ENCODE peak calls at places on chromosomes 1 and 21, in five cellular contexts. F is NCI-H226, N is fibroblast of mammary gland, X is RWPE1, V is GM20000. B is an unnamed sample.

GRCh38 chr1:235954306-235955283 is 87.9 kb upstream of the LYST start:
- DNase-seq in F (no peak), N (no peak), X (no peak), V (peak), B (peak)

GRCh38 chr21:25243809-25244208 is 363.5 kb downstream of the MRPL39 start:
- DNase-seq in F (no peak), N (no peak), X (no peak), V (no peak), B (no peak)

GRCh38 chr1:185483647-185484450 is 166.8 kb upstream of the IVNS1ABP start:
- DNase-seq in F (peak), N (peak), X (peak), V (no peak), B (peak)

GRCh38 chr21:45279446-45280177 is 8.1 kb downstream of the POFUT2 start:
- DNase-seq in F (no peak), N (no peak), X (no peak), V (no peak), B (no peak)

GRCh38 chr21:32410291-32410690 is 2.2 kb upstream of the EVA1C start:
- DNase-seq in F (no peak), N (no peak), X (no peak), V (no peak), B (no peak)

GRCh38 chr1:235527196-235527814 is 23.1 kb upstream of the B3GALNT2 start:
- DNase-seq in F (no peak), N (no peak), X (no peak), V (no peak), B (no peak)

GRCh38 chr1:42429623-42430022 is 26.2 kb downstream of the ZMYND12 start:
- DNase-seq in F (no peak), N (peak), X (no peak), V (no peak), B (peak)

GRCh38 chr1:36561365-36561731 is 78.6 kb upstream of the CSF3R start:
- DNase-seq in F (no peak), N (no peak), X (no peak), V (no peak), B (no peak)

GRCh38 chr1:213982515-213982813 is 5.3 kb upstream of the PROX1 start:
- DNase-seq in F (no peak), N (no peak), X (no peak), V (peak), B (no peak)

GRCh38 chr1:85585845-85586244 is 5.3 kb downstream of the CCN1 start:
- DNase-seq in F (peak), N (peak), X (no peak), V (no peak), B (peak)

GRCh38 chr1:232221790-232222499 is 408.0 kb downstream of the SIPA1L2 start:
- DNase-seq in F (peak), N (peak), X (peak), V (no peak), B (peak)

GRCh38 chr1:61539720-61540462 is 185.1 kb downstream of the TM2D1 start:
- DNase-seq in F (no peak), N (peak), X (no peak), V (no peak), B (peak)

GRCh38 chr1:10880063-10880462 is 83.6 kb upstream of the CASZ1 start:
- DNase-seq in F (no peak), N (no peak), X (no peak), V (no peak), B (no peak)

GRCh38 chr1:12543747-12544146 is 74.3 kb downstream of the DHRS3 start:
- DNase-seq in F (no peak), N (no peak), X (no peak), V (no peak), B (no peak)

GRCh38 chr1:44243782-44244495 is 30.7 kb downstream of the DMAP1 start:
- DNase-seq in F (no peak), N (no peak), X (no peak), V (no peak), B (no peak)

GRCh38 chr1:92483442-92484170 is 3.1 kb downstream of the GFI1 start:
- DNase-seq in F (no peak), N (no peak), X (no peak), V (peak), B (peak)

GRCh38 chr1:6948416-6948815 is 163.2 kb downstream of the CAMTA1 start:
- DNase-seq in F (no peak), N (no peak), X (no peak), V (no peak), B (no peak)

GRCh38 chr1:224203243-224204016 is 20.4 kb downstream of the DEGS1 start:
- DNase-seq in F (no peak), N (peak), X (no peak), V (peak), B (peak)

B was measured in EL.